ENCODE peak calls at places on chromosomes 11 and 22, in four cellular contexts. One of them, this sample, is unnamed.

GRCh38 chr22:22945195-22945594 is 57.6 kb downstream of the IGLL5 start:
- DNase-seq in head of caudate nucleus: peak
- DNase-seq in non-pigmented ciliary epithelial cell: no peak
- DNase-seq in hepatic stellate cell: no peak
- DNase-seq in this sample: no peak

GRCh38 chr11:107494036-107494435 is 36.4 kb upstream of the CWF19L2 start:
- DNase-seq in head of caudate nucleus: no peak
- DNase-seq in non-pigmented ciliary epithelial cell: no peak
- DNase-seq in hepatic stellate cell: no peak
- DNase-seq in this sample: no peak

GRCh38 chr11:77418155-77418980 is 55.5 kb downstream of the PAK1 start:
- DNase-seq in head of caudate nucleus: no peak
- DNase-seq in non-pigmented ciliary epithelial cell: no peak
- DNase-seq in hepatic stellate cell: no peak
- DNase-seq in this sample: no peak

GRCh38 chr11:70826541-70826943 is 425.8 kb downstream of the SHANK2 start:
- DNase-seq in head of caudate nucleus: peak
- DNase-seq in non-pigmented ciliary epithelial cell: no peak
- DNase-seq in hepatic stellate cell: peak
- DNase-seq in this sample: no peak

GRCh38 chr11:86089659-86090058 is 20.8 kb upstream of the PICALM start:
- DNase-seq in head of caudate nucleus: no peak
- DNase-seq in non-pigmented ciliary epithelial cell: no peak
- DNase-seq in hepatic stellate cell: no peak
- DNase-seq in this sample: no peak

GRCh38 chr22:29245626-29246385 is 22.0 kb downstream of the RHBDD3 start:
- DNase-seq in head of caudate nucleus: peak
- DNase-seq in non-pigmented ciliary epithelial cell: no peak
- DNase-seq in hepatic stellate cell: peak
- DNase-seq in this sample: peak

GRCh38 chr22:43150731-43151206 is 590 bp upstream of the TSPO start:
- DNase-seq in head of caudate nucleus: no peak
- DNase-seq in non-pigmented ciliary epithelial cell: no peak
- DNase-seq in hepatic stellate cell: no peak
- DNase-seq in this sample: no peak

GRCh38 chr11:2093575-2094353 is 45.4 kb downstream of the IGF2 start:
- DNase-seq in head of caudate nucleus: peak
- DNase-seq in non-pigmented ciliary epithelial cell: no peak
- DNase-seq in hepatic stellate cell: no peak
- DNase-seq in this sample: peak

GRCh38 chr22:45997077-45997774 is 20.3 kb upstream of the WNT7B start:
- DNase-seq in head of caudate nucleus: peak
- DNase-seq in non-pigmented ciliary epithelial cell: peak
- DNase-seq in hepatic stellate cell: peak
- DNase-seq in this sample: peak

GRCh38 chr22:46533434-46533833 is 4.0 kb downstream of the CELSR1 start:
- DNase-seq in head of caudate nucleus: no peak
- DNase-seq in non-pigmented ciliary epithelial cell: no peak
- DNase-seq in hepatic stellate cell: no peak
- DNase-seq in this sample: no peak

GRCh38 chr11:34274712-34275398 is 83.0 kb downstream of the ABTB2 start:
- DNase-seq in head of caudate nucleus: peak
- DNase-seq in non-pigmented ciliary epithelial cell: peak
- DNase-seq in hepatic stellate cell: peak
- DNase-seq in this sample: peak

GRCh38 chr22:19853879-19854777 is 546 bp downstream of the GNB1L start:
- DNase-seq in head of caudate nucleus: peak
- DNase-seq in non-pigmented ciliary epithelial cell: no peak
- DNase-seq in hepatic stellate cell: no peak
- DNase-seq in this sample: peak

GRCh38 chr11:70505331-70505731 is 107.0 kb downstream of the CTTN start:
- DNase-seq in head of caudate nucleus: no peak
- DNase-seq in non-pigmented ciliary epithelial cell: no peak
- DNase-seq in hepatic stellate cell: no peak
- DNase-seq in this sample: no peak

GRCh38 chr11:12015486-12015885 is 7.1 kb upstream of the DKK3 start:
- DNase-seq in head of caudate nucleus: no peak
- DNase-seq in non-pigmented ciliary epithelial cell: no peak
- DNase-seq in hepatic stellate cell: no peak
- DNase-seq in this sample: no peak

GRCh38 chr22:38927033-38927789 is 30.2 kb upstream of the APOBEC3A start:
- DNase-seq in head of caudate nucleus: peak
- DNase-seq in non-pigmented ciliary epithelial cell: no peak
- DNase-seq in hepatic stellate cell: peak
- DNase-seq in this sample: peak

GRCh38 chr11:75029836-75030631 is 41.3 kb downstream of the NEU3 start:
- DNase-seq in head of caudate nucleus: no peak
- DNase-seq in non-pigmented ciliary epithelial cell: no peak
- DNase-seq in hepatic stellate cell: no peak
- DNase-seq in this sample: no peak

GRCh38 chr11:7246179-7246578 is 5.5 kb upstream of the SYT9 start:
- DNase-seq in head of caudate nucleus: no peak
- DNase-seq in non-pigmented ciliary epithelial cell: peak
- DNase-seq in hepatic stellate cell: no peak
- DNase-seq in this sample: no peak

GRCh38 chr11:112975493-112975892 is 14.3 kb downstream of the NCAM1 start:
- DNase-seq in head of caudate nucleus: no peak
- DNase-seq in non-pigmented ciliary epithelial cell: no peak
- DNase-seq in hepatic stellate cell: no peak
- DNase-seq in this sample: no peak

GRCh38 chr22:19062139-19062789 is 59.9 kb downstream of the DGCR2 start:
- DNase-seq in head of caudate nucleus: no peak
- DNase-seq in non-pigmented ciliary epithelial cell: no peak
- DNase-seq in hepatic stellate cell: no peak
- DNase-seq in this sample: no peak

GRCh38 chr11:65590240-65590738 is 5.3 kb downstream of the KCNK7 start:
- DNase-seq in head of caudate nucleus: no peak
- DNase-seq in non-pigmented ciliary epithelial cell: no peak
- DNase-seq in hepatic stellate cell: no peak
- DNase-seq in this sample: no peak

GRCh38 chr11:119625206-119625988 is 103.6 kb downstream of the NECTIN1 start:
- DNase-seq in head of caudate nucleus: no peak
- DNase-seq in non-pigmented ciliary epithelial cell: no peak
- DNase-seq in hepatic stellate cell: peak
- DNase-seq in this sample: no peak

GRCh38 chr11:112216591-112217105 is 9.6 kb upstream of the PTS start:
- DNase-seq in head of caudate nucleus: no peak
- DNase-seq in non-pigmented ciliary epithelial cell: no peak
- DNase-seq in hepatic stellate cell: peak
- DNase-seq in this sample: no peak

GRCh38 chr11:12075822-12076821 is 34.3 kb upstream of the MICAL2 start:
- DNase-seq in head of caudate nucleus: no peak
- DNase-seq in non-pigmented ciliary epithelial cell: peak
- DNase-seq in hepatic stellate cell: peak
- DNase-seq in this sample: peak

GRCh38 chr11:30107899-30108298 is 91.1 kb upstream of the KCNA4 start:
- DNase-seq in head of caudate nucleus: no peak
- DNase-seq in non-pigmented ciliary epithelial cell: peak
- DNase-seq in hepatic stellate cell: peak
- DNase-seq in this sample: no peak

GRCh38 chr22:46057762-46058420 is 80.9 kb upstream of the WNT7B start:
- DNase-seq in head of caudate nucleus: peak
- DNase-seq in non-pigmented ciliary epithelial cell: no peak
- DNase-seq in hepatic stellate cell: peak
- DNase-seq in this sample: peak

This sample was measured in tibial artery.